ENCODE peak calls at places on chromosomes 11 and 22, in ten cellular contexts. Y is astrocyte, D is upper lobe of right lung, S is kidney epithelial cell, M is GM23248, C is HepG2, U is brain microvascular endothelial cell, Q is cardiac muscle cell, X is mesendoderm, R is SJSA1. W is an unnamed sample.

GRCh38 chr11:109264128-109264527 is 157.9 kb upstream of the C11orf87 start:
- DNase-seq in Y (no peak), D (no peak), S (no peak), M (no peak), C (no peak), U (no peak), Q (no peak), X (no peak), R (no peak), W (no peak)

GRCh38 chr11:60783911-60784310 is 1.2 kb upstream of the MS4A10 start:
- DNase-seq in Y (no peak), D (peak; percentile 25), S (no peak), M (no peak), C (no peak), U (no peak), Q (no peak), X (no peak), R (no peak), W (no peak)

GRCh38 chr11:102798012-102798746 is at the start of gene MMP1:
- DNase-seq in Y (peak; percentile 76), D (no peak), S (peak; percentile 47), M (peak; percentile 87), C (no peak), U (peak; percentile 40), Q (no peak), X (no peak), R (no peak), W (peak; percentile 99)

GRCh38 chr11:45850446-45850845 is 3.2 kb downstream of the CRY2 start:
- DNase-seq in Y (peak; percentile 52), D (no peak), S (no peak), M (peak; percentile 77), C (no peak), U (peak; percentile 52), Q (no peak), X (no peak), R (no peak), W (no peak)

GRCh38 chr11:62148271-62148980 is 24.6 kb downstream of the INCENP start:
- DNase-seq in Y (no peak), D (peak; percentile 51), S (no peak), M (no peak), C (no peak), U (no peak), Q (no peak), X (no peak), R (no peak), W (no peak)

GRCh38 chr11:18321622-18321990 is 334 bp downstream of the HPS5 start:
- DNase-seq in Y (no peak), D (no peak), S (no peak), M (peak; percentile 56), C (no peak), U (no peak), Q (no peak), X (no peak), R (no peak), W (no peak)

GRCh38 chr22:20758688-20759087 is 15.2 kb upstream of the SERPIND1 start:
- DNase-seq in Y (no peak), D (no peak), S (no peak), M (no peak), C (peak; percentile 56), U (no peak), Q (no peak), X (peak; percentile 37), R (no peak), W (no peak)

GRCh38 chr22:22616636-22617035 is 27.8 kb upstream of the GGTLC2 start:
- DNase-seq in Y (no peak), D (no peak), S (no peak), M (no peak), C (no peak), U (no peak), Q (no peak), X (no peak), R (no peak), W (peak; percentile 63)

GRCh38 chr11:7516488-7516887 is 2.7 kb downstream of the PPFIBP2 start:
- DNase-seq in Y (no peak), D (no peak), S (no peak), M (no peak), C (no peak), U (no peak), Q (no peak), X (no peak), R (no peak), W (no peak)

GRCh38 chr22:44532466-44533025 is 34.5 kb upstream of the RTL6 start:
- DNase-seq in Y (no peak), D (no peak), S (no peak), M (no peak), C (no peak), U (no peak), Q (no peak), X (no peak), R (no peak), W (no peak)

GRCh38 chr11:66421492-66422205 is 814 bp downstream of the NPAS4 start:
- DNase-seq in Y (peak; percentile 72), D (peak; percentile 90), S (no peak), M (peak; percentile 93), C (peak; percentile 78), U (peak; percentile 67), Q (peak; percentile 97), X (peak; percentile 93), R (peak; percentile 89), W (peak; percentile 63)

GRCh38 chr11:130470832-130471706 is 22.6 kb downstream of the ADAMTS15 start:
- DNase-seq in Y (no peak), D (no peak), S (no peak), M (no peak), C (no peak), U (no peak), Q (no peak), X (no peak), R (no peak), W (no peak)

GRCh38 chr11:79439893-79440450 is 858 bp downstream of the TENM4 start:
- DNase-seq in Y (peak; percentile 31), D (peak; percentile 67), S (no peak), M (no peak), C (no peak), U (no peak), Q (peak; percentile 58), X (peak; percentile 71), R (no peak), W (no peak)

GRCh38 chr11:94794287-94795168 is 26.4 kb downstream of the AMOTL1 start:
- DNase-seq in Y (peak; percentile 99), D (peak; percentile 73), S (peak; percentile 67), M (peak; percentile 96), C (no peak), U (peak; percentile 99), Q (peak; percentile 33), X (no peak), R (peak; percentile 81), W (peak; percentile 78)

GRCh38 chr11:121722431-121723256 is 269.9 kb upstream of the SORL1-AS1 start:
- DNase-seq in Y (peak; percentile 95), D (peak; percentile 70), S (peak; percentile 39), M (peak; percentile 87), C (peak; percentile 87), U (peak; percentile 84), Q (peak; percentile 80), X (peak; percentile 95), R (no peak), W (peak; percentile 17)
- H3K27me3 ChIP-seq in Y (no peaks in the 10 kb centered on the region), D (peaks cover 4% of the 10 kb centered on the region), S (no peaks in the 10 kb centered on the region), M (no peaks in the 10 kb centered on the region), C (no peaks in the 10 kb centered on the region), U (no peaks in the 10 kb centered on the region), Q (no peaks in the 10 kb centered on the region), X (no peaks in the 10 kb centered on the region), R (no peaks in the 10 kb centered on the region), W (peaks cover 6% of the 10 kb centered on the region)

DNA sequence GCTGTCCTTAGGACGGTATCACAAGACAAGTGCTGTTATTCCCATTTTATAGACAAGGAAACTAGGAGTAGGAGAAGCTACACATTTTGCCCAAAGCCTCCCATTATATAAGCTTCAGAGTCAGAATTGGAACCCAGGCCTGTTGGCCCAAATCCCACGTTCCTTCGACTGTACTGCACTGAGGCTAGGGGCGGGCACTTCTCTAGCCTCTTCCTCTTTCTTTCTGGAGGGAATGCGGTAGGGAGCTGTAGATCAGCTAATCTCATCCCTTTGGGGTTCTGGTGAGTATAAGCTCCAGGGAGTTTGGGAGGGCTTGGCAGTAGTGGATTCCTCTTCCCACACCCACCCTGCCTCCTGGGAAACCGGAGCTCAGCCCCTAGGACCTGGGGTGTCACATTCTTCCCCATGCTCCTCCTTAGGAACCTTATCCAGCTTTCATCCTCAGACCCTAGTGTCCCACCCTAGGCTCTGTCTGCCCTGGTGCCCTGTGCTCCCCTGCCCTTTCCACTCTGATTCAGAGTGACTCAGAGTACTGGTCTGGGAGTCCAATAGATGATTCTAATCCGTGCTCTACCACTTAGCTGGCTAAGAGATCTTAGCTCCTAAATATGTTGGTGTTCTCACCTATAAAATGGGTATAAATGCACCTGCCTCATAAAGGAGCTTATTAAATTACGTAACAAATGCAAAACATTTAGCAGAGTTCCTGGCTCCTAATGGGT is 29.3 kb downstream of the PHLDB1 start:
- DNase-seq in Y (no peak), D (no peak), S (no peak), M (peak; percentile 57), C (no peak), U (no peak), Q (no peak), X (no peak), R (no peak), W (no peak)
- H3K36me3 ChIP-seq in Y (peaks cover 55% of the 10 kb centered on the region), D (peaks cover 48% of the 10 kb centered on the region), S (peaks cover 8% of the 10 kb centered on the region), M (peaks cover 28% of the 10 kb centered on the region), C (no peaks in the 10 kb centered on the region), U (peaks cover 91% of the 10 kb centered on the region), Q (peaks cover 21% of the 10 kb centered on the region), X (no peaks in the 10 kb centered on the region), R (peaks cover 42% of the 10 kb centered on the region), W (peaks cover 11% of the 10 kb centered on the region)

GRCh38 chr22:39678862-39679490 is 108.4 kb downstream of the CACNA1I start:
- DNase-seq in Y (no peak), D (no peak), S (no peak), M (no peak), C (no peak), U (no peak), Q (no peak), X (no peak), R (no peak), W (no peak)
- H3K27me3 ChIP-seq in Y (peaks cover 10% of the 10 kb centered on the region), D (peaks cover 15% of the 10 kb centered on the region), S (peaks cover 24% of the 10 kb centered on the region), M (no peaks in the 10 kb centered on the region), C (peaks cover 22% of the 10 kb centered on the region), U (no peaks in the 10 kb centered on the region), Q (no peaks in the 10 kb centered on the region), X (no peaks in the 10 kb centered on the region), R (no peaks in the 10 kb centered on the region), W (peaks cover under 1% of the 10 kb centered on the region)

GRCh38 chr11:3736816-3737215 is 60.5 kb downstream of the NUP98 start:
- DNase-seq in Y (no peak), D (no peak), S (no peak), M (peak; percentile 10), C (no peak), U (no peak), Q (no peak), X (no peak), R (no peak), W (no peak)

GRCh38 chr11:3737386-3737933 is 59.9 kb downstream of the NUP98 start:
- DNase-seq in Y (no peak), D (no peak), S (no peak), M (no peak), C (no peak), U (no peak), Q (no peak), X (no peak), R (no peak), W (no peak)

GRCh38 chr11:3738723-3739122 is 58.6 kb downstream of the NUP98 start:
- DNase-seq in Y (no peak), D (no peak), S (no peak), M (no peak), C (no peak), U (no peak), Q (no peak), X (no peak), R (no peak), W (no peak)

GRCh38 chr11:3735827-3736226 is 61.5 kb downstream of the NUP98 start:
- DNase-seq in Y (peak; percentile 12), D (no peak), S (no peak), M (peak; percentile 23), C (no peak), U (peak; percentile 14), Q (no peak), X (peak; percentile 9), R (no peak), W (no peak)

GRCh38 chr11:3738241-3738640 is 59.1 kb downstream of the NUP98 start:
- DNase-seq in Y (peak; percentile 17), D (no peak), S (no peak), M (peak; percentile 64), C (no peak), U (no peak), Q (no peak), X (no peak), R (no peak), W (no peak)
- H3K36me3 ChIP-seq in Y (peaks cover 27% of the 10 kb centered on the region), D (peaks cover 83% of the 10 kb centered on the region), S (no peaks in the 10 kb centered on the region), M (peaks cover 53% of the 10 kb centered on the region), C (peaks cover 78% of the 10 kb centered on the region), U (peaks cover 50% of the 10 kb centered on the region), Q (peaks cover 46% of the 10 kb centered on the region), X (peaks cover 5% of the 10 kb centered on the region), R (peaks cover 94% of the 10 kb centered on the region), W (peaks cover 11% of the 10 kb centered on the region)